ENCODE peak calls at places on chromosomes 1 and 21, in eight cellular contexts. A is testis, T is tibial nerve, K is adrenal gland, X is heart left ventricle, N is GM12892, S is body of pancreas, O is A549. W is an unnamed sample.

GRCh38 chr21:45403825-45404725 is 890 bp upstream of the COL18A1 start:
- DNase-seq in S (peak; percentile 48), T (peak; percentile 36), O (no peak), K (no peak), X (peak; percentile 79), A (peak; percentile 51), N (no peak), W (peak; percentile 73)

GRCh38 chr1:227854189-227854588 is 38.7 kb downstream of the PRSS38 start:
- DNase-seq in T (no peak), A (no peak), X (no peak), N (no peak), O (no peak), K (no peak), S (no peak), W (no peak)

GRCh38 chr1:81349194-81349965 is 451.4 kb upstream of the ADGRL2 start:
- DNase-seq in X (no peak), K (no peak), N (no peak), S (no peak), O (no peak), A (no peak), T (no peak), W (no peak)

GRCh38 chr21:45586289-45586858 is 44.1 kb upstream of the SLC19A1 start:
- DNase-seq in S (no peak), T (no peak), X (no peak), O (no peak), N (no peak), K (no peak), A (no peak), W (no peak)

GRCh38 chr1:31694069-31694909 is 9.5 kb downstream of the COL16A1 start:
- DNase-seq in K (no peak), S (no peak), N (no peak), T (no peak), X (no peak), O (no peak), A (no peak), W (no peak)

GRCh38 chr1:164673584-164674214 is 114.7 kb downstream of the PBX1 start:
- DNase-seq in S (no peak), K (no peak), T (no peak), N (no peak), X (no peak), O (peak; percentile 61), A (peak; percentile 56), W (peak; percentile 34)

GRCh38 chr1:37948160-37948559 is 1.3 kb upstream of the INPP5B start:
- DNase-seq in T (no peak), N (no peak), O (no peak), A (no peak), X (no peak), S (no peak), K (no peak), W (no peak)

GRCh38 chr1:169484107-169484506 is 1.6 kb downstream of the SLC19A2 start:
- DNase-seq in N (no peak), K (no peak), O (no peak), T (no peak), X (no peak), A (no peak), S (no peak), W (peak; percentile 29)

GRCh38 chr1:193104906-193105820 is at the start of gene GLRX2:
- DNase-seq in T (peak; percentile 77), X (peak; percentile 94), N (peak; percentile 83), K (peak; percentile 88), O (peak; percentile 88), S (peak; percentile 88), A (peak; percentile 88), W (peak; percentile 88)
- TF ChIP-seq POLR2A in T (peak; percentile 59), X (no peak), N (peak; percentile 79), K (peak; percentile 86), O (peak; percentile 78), S (peak; percentile 84), A (no peak), W (peak; percentile 78)

GRCh38 chr1:93257889-93258288 is 77.4 kb downstream of the CCDC18 start:
- DNase-seq in O (no peak), A (no peak), K (no peak), X (no peak), S (no peak), N (no peak), T (no peak), W (no peak)

GRCh38 chr1:93255222-93256079 is 74.9 kb downstream of the CCDC18 start:
- DNase-seq in O (no peak), T (no peak), N (no peak), A (no peak), K (no peak), X (no peak), S (no peak), W (no peak)

GRCh38 chr1:93251966-93252365 is 71.4 kb downstream of the CCDC18 start:
- DNase-seq in X (no peak), S (no peak), A (no peak), T (no peak), N (no peak), O (no peak), K (no peak), W (no peak)

GRCh38 chr1:93253471-93253870 is 72.9 kb downstream of the CCDC18 start:
- DNase-seq in K (no peak), O (no peak), S (no peak), T (no peak), X (no peak), A (no peak), N (no peak), W (no peak)

DNA sequence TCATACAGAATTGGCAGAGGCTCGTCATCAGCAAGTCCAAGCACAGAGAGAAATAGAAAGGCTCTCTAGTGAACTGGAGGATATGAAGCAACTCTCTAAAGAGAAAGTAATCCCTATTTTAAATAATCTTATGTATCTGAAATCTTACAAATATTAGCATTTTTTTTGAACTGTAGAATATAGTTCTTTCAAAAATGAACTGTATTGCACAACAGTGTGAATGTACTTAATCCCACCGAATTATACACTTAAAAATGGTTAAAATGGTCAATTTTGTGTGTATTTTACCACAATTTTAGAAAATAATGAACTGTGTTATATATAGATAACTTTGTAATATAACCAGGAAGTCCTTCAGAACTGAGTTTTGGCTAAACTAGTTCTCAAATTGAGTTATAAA is 75.9 kb downstream of the CCDC18 start:
- DNase-seq in N (no peak), S (no peak), K (no peak), X (no peak), A (no peak), T (no peak), O (no peak), W (no peak)
- TF ChIP-seq POLR2A in N (no peak), S (no peak), K (no peak), X (no peak), A (no peak), T (no peak), O (no peak), W (no peak)

GRCh38 chr1:19437911-19438310 is 47.4 kb downstream of the CAPZB start:
- DNase-seq in O (no peak), K (no peak), X (peak; percentile 86), A (peak; percentile 93), N (no peak), T (peak; percentile 69), S (no peak), W (no peak)
- TF ChIP-seq POLR2A in O (no peak), K (no peak), X (no peak), A (no peak), N (no peak), T (no peak), S (no peak), W (no peak)

GRCh38 chr1:236281286-236282158 is at the start of gene ERO1B:
- DNase-seq in X (peak; percentile 99), T (peak; percentile 97), N (peak; percentile 79), O (peak; percentile 94), A (peak; percentile 98), K (peak; percentile 96), S (peak; percentile 98), W (peak; percentile 96)

GRCh38 chr1:236284291-236284711 is 2.5 kb upstream of the ERO1B start:
- DNase-seq in X (no peak), K (no peak), O (no peak), N (peak; percentile 23), T (no peak), A (no peak), S (no peak), W (peak; percentile 21)

GRCh38 chr1:236282719-236283118 is 961 bp upstream of the ERO1B start:
- DNase-seq in K (no peak), A (no peak), T (no peak), O (no peak), N (no peak), S (no peak), X (no peak), W (no peak)

GRCh38 chr1:236280438-236281285 is 1.1 kb downstream of the ERO1B start:
- DNase-seq in A (peak; percentile 21), T (no peak), O (no peak), S (no peak), N (no peak), K (no peak), X (no peak), W (peak; percentile 45)

DNA sequence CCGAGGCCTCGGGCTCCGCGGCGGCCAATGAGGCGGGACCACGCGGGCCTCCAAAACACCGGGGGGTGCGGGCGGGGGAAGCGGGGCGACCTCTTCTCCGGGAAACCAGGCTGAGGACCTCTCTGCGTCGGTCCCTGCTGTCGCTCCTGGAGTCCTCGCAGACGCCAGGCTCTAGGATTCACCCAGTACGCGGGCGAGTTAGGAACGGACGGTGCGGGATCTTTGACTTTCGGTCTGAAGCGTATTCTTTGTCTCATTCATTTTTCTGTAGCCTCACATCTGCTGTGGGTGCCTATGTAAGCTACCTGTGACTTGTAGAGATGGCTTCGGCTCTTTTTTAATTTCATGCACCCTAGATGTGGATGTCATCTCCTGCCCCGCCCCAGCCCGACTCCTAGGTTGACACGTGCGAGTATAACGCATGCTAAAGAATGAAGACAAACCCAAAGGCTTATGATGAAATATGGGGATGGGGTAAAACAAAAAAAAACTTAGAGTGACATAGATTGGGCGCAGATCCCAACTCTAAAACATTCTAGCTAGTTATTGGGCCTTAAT is 480 bp upstream of the ERO1B start:
- DNase-seq in K (no peak), A (peak; percentile 34), O (no peak), T (peak; percentile 17), N (no peak), X (no peak), S (no peak), W (no peak)
- TF ChIP-seq POLR2A in K (no peak), A (no peak), O (no peak), T (no peak), N (no peak), X (no peak), S (no peak), W (no peak)

GRCh38 chr1:7405844-7406500 is 365.1 kb upstream of the VAMP3 start:
- DNase-seq in T (no peak), A (no peak), O (no peak), X (no peak), N (no peak), S (no peak), K (no peak), W (no peak)
- TF ChIP-seq POLR2A in T (no peak), A (no peak), O (no peak), X (no peak), N (no peak), S (no peak), K (no peak), W (no peak)

W was measured in erythroblast.